ENCODE peak calls at places on chromosomes 6 and 20, in six cellular contexts. One of them, this sample, is unnamed.

GRCh38 chr6:35725721-35726438 is 11.0 kb upstream of the ARMC12 start:
- DNase-seq in endodermal cell: peak
- DNase-seq in lung: peak
- DNase-seq in esophagus squamous epithelium: no peak
- DNase-seq in A549: peak
- DNase-seq in choroid plexus epithelial cell: peak
- DNase-seq in this sample: peak

GRCh38 chr6:122736166-122736565 is 43.4 kb upstream of the FABP7 start:
- DNase-seq in endodermal cell: no peak
- DNase-seq in lung: no peak
- DNase-seq in esophagus squamous epithelium: no peak
- DNase-seq in A549: no peak
- DNase-seq in choroid plexus epithelial cell: no peak
- DNase-seq in this sample: no peak

GRCh38 chr20:57809661-57810172 is 99.9 kb upstream of the PMEPA1 start:
- DNase-seq in endodermal cell: no peak
- DNase-seq in lung: no peak
- DNase-seq in esophagus squamous epithelium: no peak
- DNase-seq in A549: peak
- DNase-seq in choroid plexus epithelial cell: no peak
- DNase-seq in this sample: no peak

GRCh38 chr6:16731503-16732018 is 29.7 kb downstream of the ATXN1 start:
- DNase-seq in endodermal cell: no peak
- DNase-seq in lung: no peak
- DNase-seq in esophagus squamous epithelium: no peak
- DNase-seq in A549: no peak
- DNase-seq in choroid plexus epithelial cell: no peak
- DNase-seq in this sample: no peak

GRCh38 chr20:31543966-31544598 is 29.8 kb downstream of the HM13 start:
- DNase-seq in endodermal cell: no peak
- DNase-seq in lung: peak
- DNase-seq in esophagus squamous epithelium: no peak
- DNase-seq in A549: peak
- DNase-seq in choroid plexus epithelial cell: peak
- DNase-seq in this sample: peak

GRCh38 chr6:17714879-17715860 is 8.4 kb upstream of the NUP153 start:
- DNase-seq in endodermal cell: peak
- DNase-seq in lung: no peak
- DNase-seq in esophagus squamous epithelium: no peak
- DNase-seq in A549: peak
- DNase-seq in choroid plexus epithelial cell: peak
- DNase-seq in this sample: peak

GRCh38 chr6:33686225-33686742 is 25.2 kb downstream of the UQCC2 start:
- DNase-seq in endodermal cell: no peak
- DNase-seq in lung: no peak
- DNase-seq in esophagus squamous epithelium: no peak
- DNase-seq in A549: no peak
- DNase-seq in choroid plexus epithelial cell: no peak
- DNase-seq in this sample: no peak

GRCh38 chr6:106870069-106870468 is 104.5 kb downstream of the CD24 start:
- DNase-seq in endodermal cell: no peak
- DNase-seq in lung: peak
- DNase-seq in esophagus squamous epithelium: no peak
- DNase-seq in A549: peak
- DNase-seq in choroid plexus epithelial cell: peak
- DNase-seq in this sample: peak

GRCh38 chr6:149221774-149222070 is 95.8 kb upstream of the TAB2 start:
- DNase-seq in endodermal cell: no peak
- DNase-seq in lung: no peak
- DNase-seq in esophagus squamous epithelium: no peak
- DNase-seq in A549: no peak
- DNase-seq in choroid plexus epithelial cell: peak
- DNase-seq in this sample: peak

GRCh38 chr20:36404435-36404978 is 98.4 kb downstream of the DLGAP4 start:
- DNase-seq in endodermal cell: no peak
- DNase-seq in lung: no peak
- DNase-seq in esophagus squamous epithelium: no peak
- DNase-seq in A549: no peak
- DNase-seq in choroid plexus epithelial cell: no peak
- DNase-seq in this sample: no peak

GRCh38 chr20:64138276-64138815 is 25.9 kb upstream of the MYT1 start:
- DNase-seq in endodermal cell: no peak
- DNase-seq in lung: no peak
- DNase-seq in esophagus squamous epithelium: no peak
- DNase-seq in A549: no peak
- DNase-seq in choroid plexus epithelial cell: no peak
- DNase-seq in this sample: no peak

GRCh38 chr20:62728028-62728780 is 19.6 kb downstream of the NTSR1 start:
- DNase-seq in endodermal cell: no peak
- DNase-seq in lung: no peak
- DNase-seq in esophagus squamous epithelium: no peak
- DNase-seq in A549: no peak
- DNase-seq in choroid plexus epithelial cell: no peak
- DNase-seq in this sample: no peak

GRCh38 chr6:36196049-36196879 is at the start of gene BRPF3:
- DNase-seq in endodermal cell: peak
- DNase-seq in lung: peak
- DNase-seq in esophagus squamous epithelium: peak
- DNase-seq in A549: peak
- DNase-seq in choroid plexus epithelial cell: peak
- DNase-seq in this sample: peak

GRCh38 chr20:33568378-33569289 is 78.7 kb downstream of the CBFA2T2 start:
- DNase-seq in endodermal cell: peak
- DNase-seq in lung: no peak
- DNase-seq in esophagus squamous epithelium: no peak
- DNase-seq in A549: no peak
- DNase-seq in choroid plexus epithelial cell: no peak
- DNase-seq in this sample: no peak

GRCh38 chr6:54010340-54011276 is 100.6 kb upstream of the MLIP start:
- DNase-seq in endodermal cell: no peak
- DNase-seq in lung: no peak
- DNase-seq in esophagus squamous epithelium: no peak
- DNase-seq in A549: no peak
- DNase-seq in choroid plexus epithelial cell: peak
- DNase-seq in this sample: peak

GRCh38 chr6:14068133-14068532 is 49.4 kb upstream of the CD83 start:
- DNase-seq in endodermal cell: no peak
- DNase-seq in lung: no peak
- DNase-seq in esophagus squamous epithelium: no peak
- DNase-seq in A549: no peak
- DNase-seq in choroid plexus epithelial cell: peak
- DNase-seq in this sample: peak

GRCh38 chr6:156980515-156980914 is 203.3 kb downstream of the ARID1B start:
- DNase-seq in endodermal cell: no peak
- DNase-seq in lung: no peak
- DNase-seq in esophagus squamous epithelium: no peak
- DNase-seq in A549: no peak
- DNase-seq in choroid plexus epithelial cell: no peak
- DNase-seq in this sample: no peak

GRCh38 chr6:159842035-159842434 is 42.0 kb downstream of the PNLDC1 start:
- DNase-seq in endodermal cell: no peak
- DNase-seq in lung: no peak
- DNase-seq in esophagus squamous epithelium: no peak
- DNase-seq in A549: peak
- DNase-seq in choroid plexus epithelial cell: peak
- DNase-seq in this sample: peak

GRCh38 chr20:15252289-15252688 is 914.9 kb upstream of the FLRT3 start:
- DNase-seq in endodermal cell: no peak
- DNase-seq in lung: no peak
- DNase-seq in esophagus squamous epithelium: no peak
- DNase-seq in A549: no peak
- DNase-seq in choroid plexus epithelial cell: no peak
- DNase-seq in this sample: no peak

GRCh38 chr6:105105094-105105493 is 74.7 kb downstream of the POPDC3 start:
- DNase-seq in endodermal cell: no peak
- DNase-seq in lung: no peak
- DNase-seq in esophagus squamous epithelium: no peak
- DNase-seq in A549: no peak
- DNase-seq in choroid plexus epithelial cell: no peak
- DNase-seq in this sample: no peak

GRCh38 chr6:24148154-24148570 is 22.1 kb downstream of the NRSN1 start:
- DNase-seq in endodermal cell: no peak
- DNase-seq in lung: no peak
- DNase-seq in esophagus squamous epithelium: no peak
- DNase-seq in A549: no peak
- DNase-seq in choroid plexus epithelial cell: no peak
- DNase-seq in this sample: no peak

GRCh38 chr6:16436550-16436949 is 198.2 kb downstream of the GMPR start:
- DNase-seq in endodermal cell: no peak
- DNase-seq in lung: no peak
- DNase-seq in esophagus squamous epithelium: no peak
- DNase-seq in A549: no peak
- DNase-seq in choroid plexus epithelial cell: no peak
- DNase-seq in this sample: no peak

GRCh38 chr6:4790158-4790899 is 14.1 kb downstream of the CDYL start:
- DNase-seq in endodermal cell: no peak
- DNase-seq in lung: no peak
- DNase-seq in esophagus squamous epithelium: no peak
- DNase-seq in A549: no peak
- DNase-seq in choroid plexus epithelial cell: peak
- DNase-seq in this sample: no peak

GRCh38 chr6:110188791-110189190 is 8.6 kb downstream of the CDC40 start:
- DNase-seq in endodermal cell: no peak
- DNase-seq in lung: no peak
- DNase-seq in esophagus squamous epithelium: no peak
- DNase-seq in A549: no peak
- DNase-seq in choroid plexus epithelial cell: peak
- DNase-seq in this sample: peak

GRCh38 chr6:126944512-126944911 is 174.0 kb upstream of the RSPO3 start:
- DNase-seq in endodermal cell: no peak
- DNase-seq in lung: no peak
- DNase-seq in esophagus squamous epithelium: no peak
- DNase-seq in A549: no peak
- DNase-seq in choroid plexus epithelial cell: no peak
- DNase-seq in this sample: peak
- TF ChIP-seq CTCF in endodermal cell: no peak
- TF ChIP-seq CTCF in lung: no peak
- TF ChIP-seq CTCF in esophagus squamous epithelium: no peak
- TF ChIP-seq CTCF in A549: no peak
- TF ChIP-seq CTCF in choroid plexus epithelial cell: no peak
- TF ChIP-seq CTCF in this sample: no peak

GRCh38 chr6:168517742-168518347 is 76.9 kb downstream of the SMOC2 start:
- DNase-seq in endodermal cell: no peak
- DNase-seq in lung: no peak
- DNase-seq in esophagus squamous epithelium: no peak
- DNase-seq in A549: no peak
- DNase-seq in choroid plexus epithelial cell: no peak
- DNase-seq in this sample: no peak

GRCh38 chr6:168515376-168515775 is 74.4 kb downstream of the SMOC2 start:
- DNase-seq in endodermal cell: peak
- DNase-seq in lung: no peak
- DNase-seq in esophagus squamous epithelium: no peak
- DNase-seq in A549: no peak
- DNase-seq in choroid plexus epithelial cell: no peak
- DNase-seq in this sample: no peak

GRCh38 chr6:168518348-168518745 is 77.4 kb downstream of the SMOC2 start:
- DNase-seq in endodermal cell: no peak
- DNase-seq in lung: no peak
- DNase-seq in esophagus squamous epithelium: no peak
- DNase-seq in A549: no peak
- DNase-seq in choroid plexus epithelial cell: no peak
- DNase-seq in this sample: no peak

GRCh38 chr6:168516941-168517741 is 76.2 kb downstream of the SMOC2 start:
- DNase-seq in endodermal cell: no peak
- DNase-seq in lung: no peak
- DNase-seq in esophagus squamous epithelium: no peak
- DNase-seq in A549: no peak
- DNase-seq in choroid plexus epithelial cell: no peak
- DNase-seq in this sample: no peak

GRCh38 chr6:168518867-168519266 is 77.9 kb downstream of the SMOC2 start:
- DNase-seq in endodermal cell: no peak
- DNase-seq in lung: no peak
- DNase-seq in esophagus squamous epithelium: no peak
- DNase-seq in A549: no peak
- DNase-seq in choroid plexus epithelial cell: no peak
- DNase-seq in this sample: no peak
- H3K4me3 ChIP-seq in endodermal cell: no peak
- H3K4me3 ChIP-seq in lung: no peak
- H3K4me3 ChIP-seq in esophagus squamous epithelium: no peak
- H3K4me3 ChIP-seq in A549: no peak
- H3K4me3 ChIP-seq in choroid plexus epithelial cell: no peak
- H3K4me3 ChIP-seq in this sample: no peak

GRCh38 chr6:78607188-78607587 is 260.2 kb upstream of the IRAK1BP1 start:
- DNase-seq in endodermal cell: no peak
- DNase-seq in lung: no peak
- DNase-seq in esophagus squamous epithelium: no peak
- DNase-seq in A549: no peak
- DNase-seq in choroid plexus epithelial cell: peak
- DNase-seq in this sample: peak

GRCh38 chr6:78615430-78615904 is 251.9 kb upstream of the IRAK1BP1 start:
- DNase-seq in endodermal cell: no peak
- DNase-seq in lung: no peak
- DNase-seq in esophagus squamous epithelium: no peak
- DNase-seq in A549: no peak
- DNase-seq in choroid plexus epithelial cell: peak
- DNase-seq in this sample: peak

GRCh38 chr6:78614961-78615360 is 252.4 kb upstream of the IRAK1BP1 start:
- DNase-seq in endodermal cell: no peak
- DNase-seq in lung: no peak
- DNase-seq in esophagus squamous epithelium: no peak
- DNase-seq in A549: no peak
- DNase-seq in choroid plexus epithelial cell: no peak
- DNase-seq in this sample: no peak

GRCh38 chr6:78611097-78611625 is 256.2 kb upstream of the IRAK1BP1 start:
- DNase-seq in endodermal cell: no peak
- DNase-seq in lung: no peak
- DNase-seq in esophagus squamous epithelium: no peak
- DNase-seq in A549: no peak
- DNase-seq in choroid plexus epithelial cell: no peak
- DNase-seq in this sample: no peak

DNA sequence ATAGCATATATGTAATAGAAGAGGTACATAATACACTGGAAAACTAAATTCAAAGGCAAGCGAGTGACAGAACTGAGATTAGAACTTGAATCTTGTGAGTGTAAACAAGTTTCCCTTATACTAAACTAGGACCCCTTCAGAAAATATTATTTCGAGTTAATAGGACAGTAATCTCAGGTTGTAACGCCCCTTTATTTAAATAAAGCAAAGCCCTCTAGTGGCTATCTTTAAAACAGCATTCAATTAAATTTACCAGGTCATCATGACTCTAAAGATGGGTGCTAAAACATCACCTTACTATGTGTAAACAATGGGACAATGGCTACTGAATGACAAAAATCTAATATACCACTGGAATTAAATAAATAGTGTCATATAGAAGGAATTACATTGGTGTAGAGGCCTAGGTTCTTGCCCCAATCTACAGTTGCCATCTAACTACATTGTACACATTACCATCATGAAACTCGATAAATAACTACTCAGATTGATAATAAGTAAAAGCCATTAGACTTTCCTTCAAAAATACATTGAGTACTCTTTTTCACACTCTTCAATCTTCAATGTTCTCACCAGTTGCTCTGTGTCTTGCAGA is 255.4 kb upstream of the IRAK1BP1 start:
- DNase-seq in endodermal cell: no peak
- DNase-seq in lung: no peak
- DNase-seq in esophagus squamous epithelium: no peak
- DNase-seq in A549: peak
- DNase-seq in choroid plexus epithelial cell: peak
- DNase-seq in this sample: peak
- TF ChIP-seq CTCF in endodermal cell: peak
- TF ChIP-seq CTCF in lung: no peak
- TF ChIP-seq CTCF in esophagus squamous epithelium: no peak
- TF ChIP-seq CTCF in A549: peak
- TF ChIP-seq CTCF in choroid plexus epithelial cell: peak
- TF ChIP-seq CTCF in this sample: peak

GRCh38 chr6:154829970-154830369 is 96.8 kb downstream of the SCAF8 start:
- DNase-seq in endodermal cell: no peak
- DNase-seq in lung: no peak
- DNase-seq in esophagus squamous epithelium: no peak
- DNase-seq in A549: no peak
- DNase-seq in choroid plexus epithelial cell: no peak
- DNase-seq in this sample: no peak
- H3K4me3 ChIP-seq in endodermal cell: no peak
- H3K4me3 ChIP-seq in lung: no peak
- H3K4me3 ChIP-seq in esophagus squamous epithelium: no peak
- H3K4me3 ChIP-seq in A549: no peak
- H3K4me3 ChIP-seq in choroid plexus epithelial cell: no peak
- H3K4me3 ChIP-seq in this sample: no peak

This sample was measured in fibroblast of mammary gland.